ENCODE peak calls at places on chromosomes 3 and 15, in five cellular contexts. N is Calu3, B is NCI-H774, L is HEK293T, H is naive B cell. G is an unnamed sample.

GRCh38 chr15:82098674-82099073 is 52.9 kb upstream of the MEX3B start:
- DNase-seq in N (no peak), B (no peak), L (no peak), H (no peak), G (no peak)

GRCh38 chr3:119318871-119319270 is 24.7 kb downstream of the ARHGAP31 start:
- DNase-seq in N (no peak), B (no peak), L (no peak), H (no peak), G (no peak)

GRCh38 chr15:91032919-91033803 is 10.8 kb upstream of the VPS33B start:
- DNase-seq in N (peak), B (peak), L (peak), H (peak), G (peak)

GRCh38 chr3:137385922-137386321 is 378.2 kb upstream of the SOX14 start:
- DNase-seq in N (no peak), B (no peak), L (no peak), H (no peak), G (no peak)

GRCh38 chr3:16485024-16485992 is 28.2 kb downstream of the RFTN1 start:
- DNase-seq in N (no peak), B (no peak), L (no peak), H (no peak), G (no peak)

GRCh38 chr15:64693134-64693533 is 82.3 kb downstream of the RBPMS2 start:
- DNase-seq in N (no peak), B (peak), L (no peak), H (no peak), G (no peak)

GRCh38 chr3:57026918-57027317 is 33.5 kb upstream of the SPATA12 start:
- DNase-seq in N (peak), B (no peak), L (no peak), H (no peak), G (no peak)

GRCh38 chr15:82789491-82789890 is 16.4 kb downstream of the FSD2 start:
- DNase-seq in N (no peak), B (no peak), L (no peak), H (no peak), G (no peak)

GRCh38 chr15:90219421-90220141 is 14.2 kb downstream of the CIB1 start:
- DNase-seq in N (peak), B (no peak), L (peak), H (peak), G (no peak)

GRCh38 chr3:172279191-172279640 is 169.0 kb downstream of the GHSR start:
- DNase-seq in N (no peak), B (peak), L (no peak), H (no peak), G (no peak)

GRCh38 chr3:21942328-21942727 is 191.3 kb upstream of the ZNF385D start:
- DNase-seq in N (no peak), B (no peak), L (peak), H (no peak), G (no peak)

GRCh38 chr15:39573287-39573686 is 7.6 kb upstream of the THBS1 start:
- DNase-seq in N (no peak), B (no peak), L (no peak), H (no peak), G (no peak)

GRCh38 chr3:48301814-48302194 is 31.7 kb downstream of the SPINK8 start:
- DNase-seq in N (peak), B (no peak), L (peak), H (no peak), G (no peak)

GRCh38 chr15:78644979-78645378 is 4.0 kb upstream of the CHRNB4 start:
- DNase-seq in N (no peak), B (no peak), L (no peak), H (no peak), G (no peak)

GRCh38 chr15:90286678-90287077 is 21.2 kb downstream of the NGRN start:
- DNase-seq in N (peak), B (no peak), L (no peak), H (peak), G (no peak)

GRCh38 chr15:82045179-82045891 is 483 bp downstream of the MEX3B start:
- DNase-seq in N (peak), B (no peak), L (peak), H (peak), G (no peak)

G was measured in activated CD4-positive, CD25-positive, alpha-beta regulatory T cell treated with anti-CD3 and anti-CD28 coated beads, Interleukin-2, amount 50 U/mL, for 16 hours.